ENCODE peak calls at places on chromosomes 1 and 21, in four cellular contexts. O is BE2C, H is neural crest cell, V is cardiac fibroblast. I is an unnamed sample.

GRCh38 chr21:34693192-34693810 is 24.5 kb downstream of the CLIC6 start:
- DNase-seq in H (peak; percentile 23), V (peak; percentile 83), O (peak; percentile 45), I (no peak)

GRCh38 chr1:48530727-48531351 is 58.8 kb upstream of the SPATA6 start:
- DNase-seq in H (peak; percentile 65), V (peak; percentile 29), O (peak; percentile 83), I (peak; percentile 52)

GRCh38 chr1:40703316-40703715 is 11.8 kb downstream of the NFYC start:
- DNase-seq in V (peak; percentile 83), H (no peak), O (no peak), I (no peak)

GRCh38 chr1:50251592-50252165 is 143.0 kb downstream of the ELAVL4 start:
- DNase-seq in V (no peak), O (peak; percentile 40), H (no peak), I (no peak)

GRCh38 chr1:178496410-178497135 is at the start of gene CLEC20A:
- DNase-seq in V (no peak), H (no peak), O (no peak), I (no peak)

GRCh38 chr1:212512731-212513559 is 80.2 kb downstream of the NENF start:
- DNase-seq in H (no peak), V (no peak), O (no peak), I (no peak)

GRCh38 chr21:32132911-32133310 is 145.9 kb downstream of the MIS18A start:
- DNase-seq in V (no peak), O (no peak), H (no peak), I (no peak)

GRCh38 chr21:43884012-43884860 is 19.2 kb downstream of the AGPAT3 start:
- DNase-seq in O (peak; percentile 34), V (no peak), H (no peak), I (no peak)

GRCh38 chr1:2166254-2166653 is 28.3 kb downstream of the FAAP20 start:
- DNase-seq in V (no peak), O (peak; percentile 36), H (no peak), I (no peak)

GRCh38 chr1:245688536-245689453 is 534.0 kb downstream of the KIF26B start:
- DNase-seq in H (no peak), O (no peak), V (no peak), I (no peak)

GRCh38 chr21:21690068-21690665 is 692.0 kb downstream of the NCAM2 start:
- DNase-seq in H (no peak), V (no peak), O (no peak), I (no peak)

GRCh38 chr21:44497641-44498243 is 42.3 kb downstream of the KRTAP10-1 start:
- DNase-seq in H (no peak), O (no peak), V (peak; percentile 7), I (no peak)

GRCh38 chr1:206907304-206907991 is 10.2 kb downstream of the IL24 start:
- DNase-seq in O (peak; percentile 77), V (no peak), H (no peak), I (no peak)

GRCh38 chr1:206908038-206908437 is 10.8 kb downstream of the IL24 start:
- DNase-seq in V (no peak), H (no peak), O (no peak), I (no peak)

GRCh38 chr1:206909167-206909882 is 12.1 kb downstream of the IL24 start:
- DNase-seq in O (peak; percentile 42), V (no peak), H (no peak), I (peak; percentile 61)

GRCh38 chr1:206911064-206911663 is 10.6 kb downstream of the FCMR start:
- DNase-seq in H (no peak), O (no peak), V (peak; percentile 85), I (no peak)

GRCh38 chr1:206909883-206910318 is 11.8 kb downstream of the FCMR start:
- DNase-seq in V (no peak), H (no peak), O (no peak), I (no peak)
- TF ChIP-seq CTCF in V (no peak), H (no peak), O (no peak), I (no peak)

GRCh38 chr1:21914468-21914867 is 22.6 kb downstream of the HSPG2 start:
- DNase-seq in O (no peak), V (no peak), H (no peak), I (no peak)

GRCh38 chr1:21914880-21915640 is 22.1 kb downstream of the HSPG2 start:
- DNase-seq in H (no peak), O (no peak), V (no peak), I (no peak)

GRCh38 chr1:21913763-21914162 is 23.3 kb downstream of the HSPG2 start:
- DNase-seq in H (no peak), V (no peak), O (no peak), I (no peak)

GRCh38 chr1:21919520-21919919 is 17.6 kb downstream of the HSPG2 start:
- DNase-seq in V (peak; percentile 87), H (no peak), O (no peak), I (no peak)

DNA sequence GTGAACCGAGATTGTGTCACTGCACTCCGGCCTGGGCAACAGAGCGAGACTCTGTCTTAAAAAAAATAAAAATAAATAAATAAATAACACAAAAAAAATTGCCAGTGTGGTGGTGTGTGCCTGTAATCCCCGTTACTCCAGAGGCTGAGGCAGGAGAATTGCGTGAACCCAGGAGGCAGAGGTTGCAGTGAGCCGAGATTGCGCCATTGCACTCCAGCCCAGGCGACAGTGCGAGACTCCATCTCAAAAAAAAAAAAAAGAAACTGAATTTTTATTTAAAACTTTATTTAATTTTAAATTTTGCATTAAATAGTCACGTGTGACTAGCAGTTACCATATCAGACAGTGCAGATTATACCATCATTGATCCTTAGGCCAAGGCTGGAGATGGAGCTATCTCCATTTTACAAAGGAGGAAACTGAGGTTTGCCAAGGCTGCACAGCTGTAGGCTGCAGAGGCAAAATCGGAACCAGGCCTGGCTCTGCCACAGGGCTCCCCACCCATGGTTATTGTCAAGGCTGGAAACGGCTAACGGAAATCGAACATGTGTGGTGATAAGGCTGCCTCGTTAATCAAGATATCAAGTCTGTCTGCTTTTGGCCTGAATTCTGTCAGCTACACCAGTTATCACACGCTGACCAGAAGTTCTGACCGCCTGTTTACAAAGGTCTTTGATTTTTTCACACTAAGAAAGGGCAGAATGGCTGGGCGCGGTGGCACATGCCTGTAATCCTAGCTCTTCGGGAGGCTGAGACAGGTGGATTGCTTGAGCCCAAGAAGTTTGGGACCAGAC is 20.5 kb downstream of the HSPG2 start:
- DNase-seq in V (no peak), H (no peak), O (no peak), I (no peak)
- TF ChIP-seq CTCF in V (no peak), H (no peak), O (no peak), I (no peak)

GRCh38 chr1:103953386-103953785 is 203.7 kb downstream of the AMY1C start:
- DNase-seq in H (no peak), V (no peak), O (no peak), I (no peak)

GRCh38 chr1:103949714-103950113 is 200.0 kb downstream of the AMY1C start:
- DNase-seq in H (no peak), V (no peak), O (peak; percentile 75), I (no peak)

GRCh38 chr1:103945774-103946173 is 196.1 kb downstream of the AMY1C start:
- DNase-seq in O (no peak), V (no peak), H (no peak), I (no peak)

DNA sequence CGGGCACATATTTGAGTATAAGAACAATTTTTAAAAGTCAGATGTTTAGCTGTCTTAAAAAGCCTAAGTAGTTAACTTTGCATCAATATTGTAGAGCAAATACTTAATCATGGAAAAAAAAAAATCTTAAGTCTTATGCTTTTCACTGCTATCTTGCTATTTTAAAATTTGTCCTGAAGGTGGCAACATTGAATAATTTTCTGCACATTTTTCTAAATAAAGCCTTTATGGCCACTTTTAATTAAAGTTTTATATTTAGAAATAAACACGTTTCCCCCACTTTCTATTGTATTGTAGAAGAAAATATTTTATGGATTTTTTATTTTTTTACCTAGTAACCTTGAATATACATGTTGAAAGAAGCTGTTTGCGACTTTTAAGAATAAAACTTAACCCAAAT is 198.8 kb downstream of the AMY1C start:
- DNase-seq in V (peak; percentile 2), H (no peak), O (no peak), I (no peak)
- TF ChIP-seq CTCF in V (no peak), H (peak; percentile 64), O (peak; percentile 32), I (peak; percentile 37)

GRCh38 chr21:42746240-42746592 is 92.8 kb downstream of the PDE9A start:
- DNase-seq in O (no peak), H (no peak), V (no peak), I (no peak)

GRCh38 chr21:42746593-42747266 is 93.3 kb downstream of the PDE9A start:
- DNase-seq in H (no peak), V (no peak), O (no peak), I (no peak)

GRCh38 chr21:42747746-42748351 is 94.4 kb downstream of the PDE9A start:
- DNase-seq in H (no peak), O (no peak), V (no peak), I (no peak)

GRCh38 chr21:42748620-42749176 is 95.3 kb downstream of the PDE9A start:
- DNase-seq in O (no peak), H (no peak), V (no peak), I (no peak)

DNA sequence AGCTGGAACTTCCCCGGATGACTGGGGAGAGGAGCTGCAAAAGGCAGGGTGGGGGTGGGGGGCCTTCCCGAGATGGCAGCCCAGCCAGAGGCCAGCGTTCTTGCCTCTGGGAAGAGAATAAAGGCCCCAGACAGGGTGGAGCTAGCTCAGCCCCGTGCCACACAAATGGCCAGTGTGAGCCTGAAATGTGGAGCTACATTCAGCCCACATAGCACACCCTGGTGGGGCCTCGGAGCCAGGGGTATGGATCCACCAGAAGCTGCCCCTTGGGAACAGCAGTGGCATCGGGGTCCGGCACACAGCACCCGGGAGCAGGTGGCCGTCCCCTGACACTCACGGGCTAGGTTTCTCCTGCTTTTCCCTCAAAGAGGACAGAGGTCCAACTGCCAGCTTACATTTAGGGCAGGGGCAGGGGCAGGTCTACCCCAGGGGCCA is 93.9 kb downstream of the PDE9A start:
- DNase-seq in H (no peak), O (no peak), V (no peak), I (no peak)
- TF ChIP-seq CTCF in H (no peak), O (no peak), V (no peak), I (no peak)

DNA sequence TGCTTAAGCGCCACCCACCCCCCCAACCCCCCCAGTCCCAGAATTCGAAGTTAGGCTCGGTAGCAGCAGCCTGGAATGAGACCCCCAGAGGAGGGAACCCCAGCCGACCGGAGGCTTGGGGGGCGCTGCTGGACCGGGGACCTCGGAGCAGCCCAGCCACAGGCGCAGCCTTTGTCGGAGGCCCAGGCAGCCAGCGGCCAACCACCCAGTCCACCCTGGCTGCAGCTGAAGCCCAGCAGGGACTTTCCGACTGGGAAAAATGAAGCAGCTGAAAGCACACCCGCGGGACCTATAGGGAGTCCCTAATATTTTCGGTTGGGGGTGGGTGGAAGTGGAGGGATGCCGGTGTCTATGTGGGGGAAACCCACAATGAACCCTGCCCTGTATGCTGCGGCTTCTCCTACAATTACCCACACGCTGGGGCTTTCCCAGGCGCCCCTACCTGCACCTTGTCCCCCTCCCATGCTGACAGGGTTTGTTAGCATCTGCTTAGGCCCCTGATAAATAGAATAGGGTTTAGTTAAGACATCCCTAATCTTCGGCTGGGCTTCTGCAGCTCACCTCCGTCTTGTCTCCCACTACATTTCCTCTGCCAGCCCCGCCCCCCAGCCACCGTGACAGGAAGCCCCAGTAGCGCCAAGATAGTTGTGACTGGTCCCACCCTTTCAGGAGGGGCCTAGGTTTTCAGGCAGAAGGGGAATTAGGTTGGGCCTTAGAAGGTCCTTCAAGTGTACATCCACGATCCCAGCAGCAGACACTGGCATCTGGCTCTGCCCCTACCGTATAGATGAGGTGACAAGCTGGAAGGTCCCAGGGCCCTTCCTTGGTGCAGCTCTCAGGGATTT is 838 bp downstream of the CCDC28B start:
- DNase-seq in V (peak; percentile 64), H (peak; percentile 39), O (peak; percentile 41), I (peak; percentile 66)
- TF ChIP-seq CTCF in V (no peak), H (no peak), O (no peak), I (no peak)

GRCh38 chr1:118716775-118717174 is 271.4 kb downstream of the TBX15 start:
- DNase-seq in V (peak; percentile 6), O (no peak), H (no peak), I (no peak)
- TF ChIP-seq CTCF in V (no peak), O (peak; percentile 24), H (peak; percentile 56), I (no peak)

GRCh38 chr1:231639819-231640218 is 13.2 kb downstream of the DISC1 start:
- DNase-seq in O (no peak), V (no peak), H (no peak), I (no peak)
- TF ChIP-seq CTCF in O (no peak), V (no peak), H (no peak), I (no peak)

I was measured in mesothelial cell of epicardium.